ENCODE peak calls at places on chromosomes 7 and 10, in five cellular contexts. A is activated T-helper 1 cell treated with anti-CD3 and anti-CD28 coated beads, Interleukin-12 subunit alpha, Interleukin-12 subunit beta, Interleukin-2, Interleukin-4 antibody, amounts not matched to agents 30 ng/mL and 10 ng/mL and 1 ng/mL, durations not matched to agents 14 hours and 24 hours and 36 hours; H is H9; X is stimulated activated naive B cell treated with anti-CD40 and anti-IgM and Interleukin-4, amounts not matched to agents 10 μg/mL and 1 μg/mL and 100 μg/mL, for 72 hours; Q is cortex of kidney. Z is an unnamed sample.

GRCh38 chr7:36728143-36728542 is 3.8 kb upstream of the AOAH start:
- DNase-seq in X (no peak), A (no peak), Q (no peak), H (no peak), Z (no peak)

GRCh38 chr10:92691042-92691590 is 1.4 kb downstream of the HHEX start:
- DNase-seq in Q (no peak), A (no peak), H (peak), X (peak), Z (no peak)

GRCh38 chr7:50707607-50708006 is 75.1 kb downstream of the GRB10 start:
- DNase-seq in A (no peak), H (no peak), X (no peak), Q (no peak), Z (no peak)

GRCh38 chr10:57338823-57339558 is 928.7 kb downstream of the IPMK start:
- DNase-seq in H (peak), A (no peak), X (no peak), Q (no peak), Z (peak)

GRCh38 chr7:72326365-72326764 is 85.8 kb downstream of the CALN1 start:
- DNase-seq in A (no peak), X (no peak), H (no peak), Q (no peak), Z (no peak)

GRCh38 chr10:35129185-35129674 is 2.6 kb downstream of the CREM start:
- DNase-seq in A (no peak), X (no peak), H (no peak), Q (no peak), Z (no peak)

GRCh38 chr7:27096756-27097514 is 1.1 kb upstream of the HOXA1 start:
- DNase-seq in A (no peak), Q (no peak), H (no peak), X (no peak), Z (no peak)

GRCh38 chr7:28840515-28841125 is 117.5 kb downstream of the TRIL start:
- DNase-seq in H (no peak), X (no peak), A (no peak), Q (no peak), Z (peak)

GRCh38 chr7:46534593-46535271 is 613.7 kb upstream of the IGFBP3 start:
- DNase-seq in X (no peak), Q (no peak), A (no peak), H (peak), Z (no peak)

GRCh38 chr7:117717341-117717740 is 155.9 kb downstream of the CTTNBP2 start:
- DNase-seq in X (no peak), H (no peak), Q (no peak), A (no peak), Z (no peak)

GRCh38 chr10:57026307-57026706 is 665.2 kb upstream of the ZWINT start:
- DNase-seq in H (no peak), X (no peak), Q (no peak), A (no peak), Z (no peak)

GRCh38 chr7:50206521-50207250 is 97.8 kb upstream of the IKZF1 start:
- DNase-seq in H (no peak), X (no peak), A (peak), Q (no peak), Z (no peak)

GRCh38 chr10:130541090-130541489 is 404.9 kb downstream of the GLRX3 start:
- DNase-seq in H (no peak), A (no peak), X (no peak), Q (no peak), Z (no peak)

GRCh38 chr10:14009315-14010082 is 321.2 kb downstream of the FRMD4A start:
- DNase-seq in A (peak), H (no peak), X (no peak), Q (no peak), Z (peak)

GRCh38 chr7:158300427-158300826 is 287.2 kb downstream of the PTPRN2 start:
- DNase-seq in X (no peak), Q (no peak), A (no peak), H (peak), Z (no peak)

GRCh38 chr10:112963835-112964234 is 13.8 kb downstream of the TCF7L2 start:
- DNase-seq in A (no peak), H (no peak), Q (no peak), X (no peak), Z (no peak)

GRCh38 chr7:130363156-130363847 is 17.0 kb upstream of the CPA1 start:
- DNase-seq in H (no peak), Q (no peak), A (no peak), X (no peak), Z (no peak)

GRCh38 chr10:99172130-99172738 is 63.4 kb downstream of the HPSE2 start:
- DNase-seq in X (no peak), A (no peak), H (peak), Q (no peak), Z (no peak)

GRCh38 chr7:144720139-144720538 is 115.7 kb downstream of the TPK1 start:
- DNase-seq in X (no peak), H (peak), A (no peak), Q (no peak), Z (no peak)

GRCh38 chr10:117005454-117006055 is 568 bp upstream of the SHTN1 start:
- DNase-seq in A (no peak), Q (no peak), X (no peak), H (peak), Z (peak)

GRCh38 chr7:28560771-28561170 is 148.5 kb downstream of the CREB5 start:
- DNase-seq in A (no peak), H (no peak), Q (no peak), X (no peak), Z (no peak)

GRCh38 chr10:131920693-131921092 is 19.9 kb downstream of the PPP2R2D start:
- DNase-seq in H (no peak), Q (no peak), X (no peak), A (no peak), Z (no peak)

GRCh38 chr10:105952153-105952552 is 1212.4 kb downstream of the SORCS1 start:
- DNase-seq in X (no peak), A (no peak), Q (no peak), H (peak), Z (peak)

GRCh38 chr7:96996111-96996936 is 9.0 kb upstream of the DLX6 start:
- DNase-seq in X (no peak), Q (no peak), A (no peak), H (peak), Z (no peak)

Z was measured in GM10248.